ENCODE peak calls at places on chromosomes 5 and 9, in five cellular contexts. One of them, this sample, is unnamed.

GRCh38 chr5:151682751-151683331 is 3.9 kb downstream of the SPARC start:
- DNase-seq in HTR-8/SVneo: no peak
- DNase-seq in SK-MEL-5: no peak
- DNase-seq in naive thymus-derived CD8-positive, alpha-beta T cell: no peak
- DNase-seq in cardiac muscle cell: peak
- DNase-seq in this sample: no peak

GRCh38 chr9:21906213-21906612 is 88.0 kb downstream of the CDKN2A start:
- DNase-seq in HTR-8/SVneo: no peak
- DNase-seq in cardiac muscle cell: no peak
- DNase-seq in SK-MEL-5: no peak
- DNase-seq in naive thymus-derived CD8-positive, alpha-beta T cell: no peak
- DNase-seq in this sample: no peak

GRCh38 chr9:8287501-8287900 is 487.9 kb upstream of the DMAC1 start:
- DNase-seq in cardiac muscle cell: no peak
- DNase-seq in naive thymus-derived CD8-positive, alpha-beta T cell: no peak
- DNase-seq in SK-MEL-5: no peak
- DNase-seq in HTR-8/SVneo: no peak
- DNase-seq in this sample: no peak

GRCh38 chr5:87410941-87411340 is 1.8 kb downstream of the CCNH start:
- DNase-seq in naive thymus-derived CD8-positive, alpha-beta T cell: no peak
- DNase-seq in HTR-8/SVneo: no peak
- DNase-seq in cardiac muscle cell: no peak
- DNase-seq in SK-MEL-5: no peak
- DNase-seq in this sample: no peak

GRCh38 chr5:146340260-146341081 is 1.8 kb downstream of the POU4F3 start:
- DNase-seq in SK-MEL-5: peak
- DNase-seq in HTR-8/SVneo: peak
- DNase-seq in naive thymus-derived CD8-positive, alpha-beta T cell: no peak
- DNase-seq in cardiac muscle cell: peak
- DNase-seq in this sample: peak

GRCh38 chr5:7872517-7873149 is 3.7 kb downstream of the MTRR start:
- DNase-seq in cardiac muscle cell: no peak
- DNase-seq in HTR-8/SVneo: no peak
- DNase-seq in SK-MEL-5: no peak
- DNase-seq in naive thymus-derived CD8-positive, alpha-beta T cell: no peak
- DNase-seq in this sample: no peak

GRCh38 chr9:134670042-134670525 is 28.5 kb downstream of the COL5A1 start:
- DNase-seq in cardiac muscle cell: no peak
- DNase-seq in HTR-8/SVneo: peak
- DNase-seq in naive thymus-derived CD8-positive, alpha-beta T cell: no peak
- DNase-seq in SK-MEL-5: no peak
- DNase-seq in this sample: no peak

GRCh38 chr5:173029499-173029921 is 26.6 kb upstream of the CREBRF start:
- DNase-seq in naive thymus-derived CD8-positive, alpha-beta T cell: no peak
- DNase-seq in SK-MEL-5: no peak
- DNase-seq in cardiac muscle cell: no peak
- DNase-seq in HTR-8/SVneo: no peak
- DNase-seq in this sample: no peak

GRCh38 chr9:121774715-121775613 is 123.5 kb downstream of the DAB2IP start:
- DNase-seq in HTR-8/SVneo: no peak
- DNase-seq in naive thymus-derived CD8-positive, alpha-beta T cell: no peak
- DNase-seq in SK-MEL-5: no peak
- DNase-seq in cardiac muscle cell: no peak
- DNase-seq in this sample: no peak

GRCh38 chr9:69324549-69325401 is at the start of gene ENTREP1:
- DNase-seq in SK-MEL-5: peak
- DNase-seq in naive thymus-derived CD8-positive, alpha-beta T cell: no peak
- DNase-seq in cardiac muscle cell: peak
- DNase-seq in HTR-8/SVneo: peak
- DNase-seq in this sample: no peak

This sample was measured in HFF-Myc.